ENCODE peak calls at places on chromosomes 13 and 19, in five cellular contexts. I is GM12891, H is K562, R is GM12892, U is H1. X is an unnamed sample.

GRCh38 chr13:103164239-103164638 is 98.0 kb upstream of the SLC10A2 start:
- DNase-seq in I (no peak), H (no peak), R (no peak), U (no peak), X (no peak)

GRCh38 chr19:30059741-30060140 is 117.7 kb downstream of the URI1 start:
- DNase-seq in I (no peak), H (no peak), R (no peak), U (no peak), X (peak; percentile 21)

GRCh38 chr13:97856001-97856675 is 97.3 kb upstream of the IPO5 start:
- DNase-seq in I (no peak), H (no peak), R (no peak), U (no peak), X (peak; percentile 46)

GRCh38 chr19:35596366-35596999 is 10.5 kb downstream of the PMIS2 start:
- DNase-seq in I (peak; percentile 66), H (peak; percentile 24), R (peak; percentile 57), U (no peak), X (peak; percentile 43)

GRCh38 chr13:29260684-29261083 is 334.8 kb downstream of the SLC7A1 start:
- DNase-seq in I (no peak), H (no peak), R (no peak), U (no peak), X (no peak)

GRCh38 chr19:30009013-30009412 is 67.0 kb downstream of the URI1 start:
- DNase-seq in I (no peak), H (no peak), R (no peak), U (no peak), X (no peak)

GRCh38 chr13:110301083-110301482 is 5.9 kb downstream of the COL4A1 start:
- DNase-seq in I (no peak), H (no peak), R (no peak), U (no peak), X (no peak)

GRCh38 chr19:48598996-48599626 is 7.4 kb upstream of the SPACA4 start:
- DNase-seq in I (no peak), H (no peak), R (no peak), U (no peak), X (no peak)

GRCh38 chr19:2428027-2428690 is 773 bp upstream of the TIMM13 start:
- DNase-seq in I (no peak), H (peak; percentile 54), R (no peak), U (no peak), X (peak; percentile 48)

GRCh38 chr19:2394054-2394668 is 33.2 kb downstream of the TIMM13 start:
- DNase-seq in I (peak; percentile 61), H (no peak), R (peak; percentile 59), U (no peak), X (no peak)

GRCh38 chr13:97229699-97230098 is 7.6 kb downstream of the MBNL2 start:
- DNase-seq in I (no peak), H (no peak), R (no peak), U (no peak), X (no peak)

GRCh38 chr13:33183431-33184130 is 102.0 kb downstream of the STARD13 start:
- DNase-seq in I (no peak), H (no peak), R (no peak), U (no peak), X (no peak)

DNA sequence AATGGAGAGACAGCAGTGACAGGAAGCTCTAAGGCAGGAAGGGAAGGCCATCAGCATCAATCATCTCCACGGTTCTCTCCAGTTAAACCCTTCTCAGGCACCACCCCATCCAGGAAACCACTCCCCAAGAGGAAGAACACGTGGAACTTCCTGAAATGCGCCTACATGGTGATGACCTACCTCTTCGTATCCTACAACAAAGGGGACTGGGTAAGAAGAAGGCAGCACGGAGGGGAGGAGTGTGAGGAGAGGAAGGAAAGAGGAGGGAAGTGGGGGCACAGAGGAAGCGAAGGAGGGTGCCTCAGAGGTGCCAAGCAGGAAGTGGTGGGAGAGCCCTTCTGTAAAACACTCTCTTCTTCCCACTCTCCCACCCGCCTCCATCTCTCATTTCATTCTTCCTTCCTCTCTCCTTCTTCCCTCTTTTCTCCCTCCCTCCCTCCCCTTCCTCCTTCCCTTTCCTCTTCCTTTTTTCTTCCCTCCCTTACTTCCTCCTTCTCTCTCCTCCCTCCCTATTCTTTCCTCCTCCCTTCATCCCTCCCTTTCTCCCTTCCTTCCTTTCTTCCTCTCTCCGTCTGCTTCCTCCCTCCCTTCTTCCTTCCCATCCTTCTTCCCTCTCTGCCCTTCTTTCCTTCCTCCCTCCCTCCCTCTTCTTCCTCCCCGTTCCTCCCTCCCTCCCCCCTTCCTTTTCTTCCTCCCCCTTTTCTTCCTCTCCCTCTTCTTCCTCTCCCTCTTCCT is 12.6 kb downstream of the ZSCAN5A start:
- DNase-seq in I (no peak), H (peak; percentile 27), R (no peak), U (no peak), X (no peak)
- TF ChIP-seq TAF1 in I (no peak), H (no peak), R (no peak), U (no peak), X (no peak)

DNA sequence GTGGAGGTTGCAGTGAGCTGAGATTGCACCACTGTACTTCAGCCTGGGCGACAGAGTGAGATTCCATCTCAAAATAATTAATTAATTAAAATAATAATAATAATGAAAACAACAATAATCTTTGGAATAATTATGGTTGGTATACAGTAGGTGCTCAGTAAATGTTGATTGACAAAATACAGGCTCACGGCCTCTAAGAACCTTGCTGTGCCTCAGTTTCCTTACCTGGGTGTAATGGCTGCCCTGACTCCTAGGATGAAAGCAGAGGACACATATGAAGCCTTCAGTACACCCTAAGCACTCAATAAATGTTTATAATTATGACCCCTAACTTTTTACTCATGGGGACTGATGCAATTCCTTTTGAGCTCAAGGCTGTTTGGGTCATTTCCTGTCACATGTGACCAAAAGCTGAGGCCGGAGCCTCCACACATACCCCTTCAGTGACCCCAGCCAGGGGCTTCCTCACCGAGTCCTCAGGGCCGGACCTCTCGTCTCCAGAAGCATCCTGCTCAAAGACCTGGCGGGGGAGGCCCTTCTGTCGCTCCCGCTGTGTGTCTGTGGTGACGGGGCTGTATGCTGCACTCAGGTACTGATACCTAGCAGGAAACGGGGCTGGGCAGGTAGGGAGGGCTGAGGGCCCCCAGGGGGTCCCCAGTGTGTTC is 10.5 kb downstream of the DOCK6 start:
- DNase-seq in I (no peak), H (no peak), R (no peak), U (no peak), X (no peak)
- TF ChIP-seq TAF1 in I (no peak), H (no peak), R (no peak), U (no peak), X (no peak)

GRCh38 chr13:41561179-41561578 is 103.8 kb downstream of the RGCC start:
- DNase-seq in I (no peak), H (no peak), R (no peak), U (no peak), X (no peak)
- TF ChIP-seq TAF1 in I (no peak), H (no peak), R (no peak), U (no peak), X (no peak)

GRCh38 chr19:18869781-18870530 is 26.0 kb downstream of the CERS1 start:
- DNase-seq in I (no peak), H (no peak), R (no peak), U (no peak), X (no peak)
- TF ChIP-seq TAF1 in I (no peak), H (no peak), R (no peak), U (no peak), X (no peak)

GRCh38 chr13:112733661-112734379 is 44.0 kb downstream of the ATP11A start:
- DNase-seq in I (no peak), H (peak; percentile 45), R (no peak), U (no peak), X (peak; percentile 58)
- TF ChIP-seq TAF1 in I (no peak), H (no peak), R (no peak), U (peak; percentile 58), X (no peak)

GRCh38 chr13:64480206-64480605 is 2749.9 kb downstream of the PCDH9 start:
- DNase-seq in I (no peak), H (no peak), R (no peak), U (no peak), X (no peak)

GRCh38 chr13:64482373-64482772 is 2747.8 kb downstream of the PCDH9 start:
- DNase-seq in I (no peak), H (no peak), R (no peak), U (no peak), X (no peak)

DNA sequence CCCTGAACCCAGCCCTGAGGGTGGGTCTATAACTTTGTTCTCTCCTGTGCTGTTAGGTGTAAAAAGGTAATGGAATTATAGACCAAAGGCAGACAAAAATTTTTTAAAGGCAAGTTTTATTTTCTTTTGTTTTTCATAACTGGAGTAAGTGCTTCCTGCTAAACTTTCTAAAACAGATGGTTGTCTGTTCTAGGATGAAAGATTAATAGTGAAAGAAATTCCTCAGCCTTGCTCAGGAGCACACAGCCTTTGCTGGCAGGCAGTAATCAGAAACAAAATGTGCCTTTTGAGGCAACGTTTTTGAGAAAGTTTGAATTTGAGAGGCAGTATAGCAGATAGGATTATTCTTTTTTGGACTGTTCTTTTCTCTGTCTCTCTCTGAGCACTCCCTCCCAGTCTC is 2749.5 kb downstream of the PCDH9 start:
- DNase-seq in I (no peak), H (no peak), R (no peak), U (no peak), X (no peak)
- TF ChIP-seq TAF1 in I (no peak), H (no peak), R (no peak), U (no peak), X (no peak)

GRCh38 chr13:20981370-20982095 is 79.0 kb upstream of the XPO4 start:
- DNase-seq in I (no peak), H (no peak), R (no peak), U (no peak), X (no peak)
- TF ChIP-seq TAF1 in I (no peak), H (no peak), R (no peak), U (no peak), X (no peak)

DNA sequence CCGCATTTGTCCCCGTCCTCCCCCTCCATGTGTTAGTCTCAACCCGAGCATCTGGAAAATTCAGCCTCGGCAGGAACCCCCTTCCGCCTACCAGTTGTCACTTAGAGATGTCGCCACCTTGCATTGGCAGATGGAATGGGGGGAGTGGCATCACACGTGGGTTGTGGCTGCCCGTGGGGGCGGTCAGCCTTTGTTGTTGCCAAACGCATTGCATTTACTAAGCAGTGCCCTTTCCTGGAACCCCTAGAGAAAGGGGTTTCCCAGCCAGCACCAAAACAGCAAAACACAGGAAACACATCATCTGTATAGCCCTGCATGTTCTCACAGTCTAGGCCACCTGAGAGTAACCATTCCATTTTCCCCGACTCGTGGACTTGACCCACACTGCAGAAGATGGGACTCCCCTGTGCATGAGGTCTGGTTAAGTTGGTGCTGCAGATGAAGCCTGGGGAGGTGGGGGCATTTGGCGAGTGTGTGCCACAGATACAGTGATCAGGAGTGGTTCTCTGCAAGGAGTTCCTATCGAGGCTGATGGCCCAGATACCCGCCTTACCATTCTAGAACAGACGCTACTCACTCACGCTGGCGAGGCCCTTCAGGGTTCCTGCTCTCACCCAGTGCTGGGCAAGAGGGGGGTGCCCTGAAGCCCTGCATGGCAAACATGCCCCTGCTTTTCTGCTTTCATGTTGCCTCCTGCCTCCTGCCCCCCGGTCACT is 38.3 kb downstream of the TMED1 start:
- DNase-seq in I (no peak), H (no peak), R (peak; percentile 47), U (no peak), X (peak; percentile 25)
- TF ChIP-seq TAF1 in I (no peak), H (no peak), R (no peak), U (no peak), X (no peak)

GRCh38 chr19:5171711-5172110 is 168.9 kb downstream of the PTPRS start:
- DNase-seq in I (no peak), H (no peak), R (no peak), U (no peak), X (no peak)
- TF ChIP-seq TAF1 in I (no peak), H (no peak), R (no peak), U (no peak), X (no peak)